ENCODE peak calls at places on chromosomes 12 and 14, in five cellular contexts. One of them, this sample, is unnamed.
A peak's percentile ranks its signal among the peaks of the same experiment; 100 is the strongest.

GRCh38 chr12:28222959-28223662 is 32.9 kb downstream of the CCDC91 start:
- DNase-seq in esophagus squamous epithelium: no peak
- DNase-seq in cardiac fibroblast: no peak
- DNase-seq in HCT116: no peak
- DNase-seq in nephron progenitor cell: no peak
- DNase-seq in this sample: no peak

GRCh38 chr14:70658899-70659298 is 17.2 kb downstream of the TTC9 start:
- DNase-seq in esophagus squamous epithelium: no peak
- DNase-seq in cardiac fibroblast: no peak
- DNase-seq in HCT116: no peak
- DNase-seq in nephron progenitor cell: no peak
- DNase-seq in this sample: no peak

GRCh38 chr12:113112043-113112899 is 23.3 kb downstream of the RASAL1 start:
- DNase-seq in esophagus squamous epithelium: no peak
- DNase-seq in cardiac fibroblast: no peak
- DNase-seq in HCT116: no peak
- DNase-seq in nephron progenitor cell: no peak
- DNase-seq in this sample: no peak

GRCh38 chr12:51183349-51183748 is 10.4 kb upstream of the TFCP2 start:
- DNase-seq in esophagus squamous epithelium: no peak
- DNase-seq in cardiac fibroblast: no peak
- DNase-seq in HCT116: no peak
- DNase-seq in nephron progenitor cell: no peak
- DNase-seq in this sample: no peak

GRCh38 chr12:22525426-22525825 is 18.9 kb downstream of the C2CD5 start:
- DNase-seq in esophagus squamous epithelium: no peak
- DNase-seq in cardiac fibroblast: peak; percentile 62
- DNase-seq in HCT116: no peak
- DNase-seq in nephron progenitor cell: no peak
- DNase-seq in this sample: no peak

GRCh38 chr12:89752331-89752730 is 43.7 kb upstream of the ATP2B1 start:
- DNase-seq in esophagus squamous epithelium: no peak
- DNase-seq in cardiac fibroblast: no peak
- DNase-seq in HCT116: no peak
- DNase-seq in nephron progenitor cell: no peak
- DNase-seq in this sample: no peak

GRCh38 chr14:54669759-54670630 is 103.1 kb downstream of the SAMD4A start:
- DNase-seq in esophagus squamous epithelium: no peak
- DNase-seq in cardiac fibroblast: peak; percentile 74
- DNase-seq in HCT116: no peak
- DNase-seq in nephron progenitor cell: no peak
- DNase-seq in this sample: no peak

GRCh38 chr12:57734586-57734985 is 4.0 kb downstream of the AGAP2 start:
- DNase-seq in esophagus squamous epithelium: no peak
- DNase-seq in cardiac fibroblast: no peak
- DNase-seq in HCT116: no peak
- DNase-seq in nephron progenitor cell: no peak
- DNase-seq in this sample: no peak

GRCh38 chr14:60723218-60724079 is 702 bp downstream of the SIX4 start:
- DNase-seq in esophagus squamous epithelium: no peak
- DNase-seq in cardiac fibroblast: peak; percentile 62
- DNase-seq in HCT116: no peak
- DNase-seq in nephron progenitor cell: peak; percentile 64
- DNase-seq in this sample: no peak

GRCh38 chr14:42141328-42141727 is 534.7 kb downstream of the LRFN5 start:
- DNase-seq in esophagus squamous epithelium: no peak
- DNase-seq in cardiac fibroblast: no peak
- DNase-seq in HCT116: no peak
- DNase-seq in nephron progenitor cell: no peak
- DNase-seq in this sample: no peak

GRCh38 chr14:59428581-59429012 is 36.6 kb downstream of the GPR135 start:
- DNase-seq in esophagus squamous epithelium: no peak
- DNase-seq in cardiac fibroblast: peak; percentile 92
- DNase-seq in HCT116: no peak
- DNase-seq in nephron progenitor cell: no peak
- DNase-seq in this sample: no peak

GRCh38 chr14:100126401-100126800 is 33.0 kb downstream of the DEGS2 start:
- DNase-seq in esophagus squamous epithelium: no peak
- DNase-seq in cardiac fibroblast: no peak
- DNase-seq in HCT116: no peak
- DNase-seq in nephron progenitor cell: no peak
- DNase-seq in this sample: no peak

GRCh38 chr12:57845478-57846284 is 848 bp downstream of the CTDSP2 start:
- DNase-seq in esophagus squamous epithelium: no peak
- DNase-seq in cardiac fibroblast: peak; percentile 57
- DNase-seq in HCT116: no peak
- DNase-seq in nephron progenitor cell: peak; percentile 79
- DNase-seq in this sample: no peak

GRCh38 chr12:130954544-130954831 is 781 bp downstream of the ADGRD1 start:
- DNase-seq in esophagus squamous epithelium: no peak
- DNase-seq in cardiac fibroblast: no peak
- DNase-seq in HCT116: no peak
- DNase-seq in nephron progenitor cell: no peak
- DNase-seq in this sample: no peak

GRCh38 chr14:80543211-80543610 is 331.9 kb upstream of the DIO2 start:
- DNase-seq in esophagus squamous epithelium: no peak
- DNase-seq in cardiac fibroblast: no peak
- DNase-seq in HCT116: no peak
- DNase-seq in nephron progenitor cell: no peak
- DNase-seq in this sample: no peak

GRCh38 chr12:88242939-88243338 is 100.8 kb downstream of the TMTC3 start:
- DNase-seq in esophagus squamous epithelium: no peak
- DNase-seq in cardiac fibroblast: no peak
- DNase-seq in HCT116: no peak
- DNase-seq in nephron progenitor cell: no peak
- DNase-seq in this sample: no peak

GRCh38 chr14:54446201-54446693 is 5.1 kb upstream of the CNIH1 start:
- DNase-seq in esophagus squamous epithelium: no peak
- DNase-seq in cardiac fibroblast: peak; percentile 31
- DNase-seq in HCT116: no peak
- DNase-seq in nephron progenitor cell: no peak
- DNase-seq in this sample: no peak

GRCh38 chr12:94126067-94126466 is 22.3 kb upstream of the PLXNC1 start:
- DNase-seq in esophagus squamous epithelium: no peak
- DNase-seq in cardiac fibroblast: no peak
- DNase-seq in HCT116: no peak
- DNase-seq in nephron progenitor cell: no peak
- DNase-seq in this sample: no peak

GRCh38 chr12:27592548-27592947 is 68.5 kb downstream of the PPFIBP1 start:
- DNase-seq in esophagus squamous epithelium: no peak
- DNase-seq in cardiac fibroblast: peak; percentile 88
- DNase-seq in HCT116: no peak
- DNase-seq in nephron progenitor cell: no peak
- DNase-seq in this sample: no peak

GRCh38 chr12:1362143-1362542 is 232.2 kb downstream of the FBXL14 start:
- DNase-seq in esophagus squamous epithelium: no peak
- DNase-seq in cardiac fibroblast: no peak
- DNase-seq in HCT116: no peak
- DNase-seq in nephron progenitor cell: no peak
- DNase-seq in this sample: no peak

GRCh38 chr12:18296909-18297280 is 35.6 kb downstream of the PIK3C2G start:
- DNase-seq in esophagus squamous epithelium: no peak
- DNase-seq in cardiac fibroblast: peak; percentile 13
- DNase-seq in HCT116: no peak
- DNase-seq in nephron progenitor cell: no peak
- DNase-seq in this sample: no peak

GRCh38 chr12:53381739-53382630 is 2.0 kb downstream of the SP1 start:
- DNase-seq in esophagus squamous epithelium: no peak
- DNase-seq in cardiac fibroblast: peak; percentile 85
- DNase-seq in HCT116: no peak
- DNase-seq in nephron progenitor cell: peak; percentile 29
- DNase-seq in this sample: no peak
- TF ChIP-seq CTCF in esophagus squamous epithelium: peak; percentile 44
- TF ChIP-seq CTCF in cardiac fibroblast: peak; percentile 39
- TF ChIP-seq CTCF in HCT116: peak; percentile 70
- TF ChIP-seq CTCF in nephron progenitor cell: peak; percentile 15
- TF ChIP-seq CTCF in this sample: peak; percentile 56

GRCh38 chr12:54601841-54602240 is 13.4 kb upstream of the PPP1R1A start:
- DNase-seq in esophagus squamous epithelium: no peak
- DNase-seq in cardiac fibroblast: peak; percentile 41
- DNase-seq in HCT116: no peak
- DNase-seq in nephron progenitor cell: no peak
- DNase-seq in this sample: no peak
- TF ChIP-seq CTCF in esophagus squamous epithelium: no peak
- TF ChIP-seq CTCF in cardiac fibroblast: no peak
- TF ChIP-seq CTCF in HCT116: no peak
- TF ChIP-seq CTCF in nephron progenitor cell: no peak
- TF ChIP-seq CTCF in this sample: no peak

GRCh38 chr14:36105401-36105800 is 71.1 kb downstream of the PTCSC3 start:
- DNase-seq in esophagus squamous epithelium: no peak
- DNase-seq in cardiac fibroblast: no peak
- DNase-seq in HCT116: peak; percentile 40
- DNase-seq in nephron progenitor cell: peak; percentile 28
- DNase-seq in this sample: no peak
- TF ChIP-seq CTCF in esophagus squamous epithelium: no peak
- TF ChIP-seq CTCF in cardiac fibroblast: no peak
- TF ChIP-seq CTCF in HCT116: peak; percentile 60
- TF ChIP-seq CTCF in nephron progenitor cell: peak; percentile 51
- TF ChIP-seq CTCF in this sample: peak; percentile 37

GRCh38 chr14:103101964-103102688 is 7.6 kb downstream of the EXOC3L4 start:
- DNase-seq in esophagus squamous epithelium: no peak
- DNase-seq in cardiac fibroblast: no peak
- DNase-seq in HCT116: no peak
- DNase-seq in nephron progenitor cell: no peak
- DNase-seq in this sample: no peak

GRCh38 chr14:103104654-103105511 is 10.4 kb downstream of the EXOC3L4 start:
- DNase-seq in esophagus squamous epithelium: no peak
- DNase-seq in cardiac fibroblast: peak; percentile 47
- DNase-seq in HCT116: no peak
- DNase-seq in nephron progenitor cell: peak; percentile 85
- DNase-seq in this sample: no peak

GRCh38 chr14:103102689-103103260 is 8.2 kb downstream of the EXOC3L4 start:
- DNase-seq in esophagus squamous epithelium: no peak
- DNase-seq in cardiac fibroblast: no peak
- DNase-seq in HCT116: no peak
- DNase-seq in nephron progenitor cell: no peak
- DNase-seq in this sample: no peak

GRCh38 chr14:103104389-103104653 is 9.8 kb downstream of the EXOC3L4 start:
- DNase-seq in esophagus squamous epithelium: no peak
- DNase-seq in cardiac fibroblast: no peak
- DNase-seq in HCT116: no peak
- DNase-seq in nephron progenitor cell: no peak
- DNase-seq in this sample: no peak

DNA sequence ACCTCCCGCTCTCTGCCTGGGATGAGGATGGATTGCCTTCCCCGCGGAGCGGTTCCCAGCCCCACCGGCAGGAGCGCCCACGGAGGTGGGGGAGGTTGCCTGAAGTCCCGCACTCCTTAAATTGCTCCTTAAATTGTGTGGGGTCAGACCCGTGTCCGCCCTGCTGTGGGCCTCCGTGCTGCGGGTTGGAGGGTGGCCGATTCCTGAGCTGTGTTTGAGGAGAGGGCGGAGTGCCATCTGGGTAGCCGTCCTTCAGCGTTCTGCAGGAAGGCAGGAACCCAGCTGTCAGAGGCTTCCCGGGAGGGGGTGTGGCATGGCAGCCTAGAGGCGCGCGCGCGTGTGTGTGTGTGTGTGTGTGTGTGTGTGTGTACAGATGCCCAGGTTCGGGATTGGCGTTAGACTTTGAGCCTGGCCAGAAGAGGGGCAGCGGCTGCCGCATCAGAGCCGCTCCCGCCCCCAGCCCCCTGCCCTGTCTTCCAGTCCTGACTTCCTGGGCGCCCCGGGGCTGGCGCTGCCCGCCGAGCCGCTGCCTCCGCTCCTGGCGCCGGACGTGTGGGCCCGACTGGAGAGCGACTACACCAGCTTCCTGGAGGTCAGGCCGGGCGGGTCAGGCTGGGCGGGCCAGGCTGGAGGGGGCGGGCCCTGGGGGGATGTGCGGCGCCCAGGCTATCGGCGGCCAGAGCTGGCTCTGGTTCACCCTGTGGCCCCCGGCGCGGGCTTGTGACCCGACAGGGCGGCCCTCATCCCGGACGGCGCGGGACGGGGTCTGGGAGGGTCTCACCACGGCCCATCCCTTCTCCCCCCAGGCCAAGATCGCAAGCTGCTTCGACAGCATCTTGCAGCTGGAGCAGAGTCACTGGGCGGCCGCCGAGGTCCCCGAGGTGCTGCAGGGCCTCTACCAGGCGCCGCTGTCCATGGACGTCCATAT is 9.2 kb downstream of the EXOC3L4 start:
- DNase-seq in esophagus squamous epithelium: no peak
- DNase-seq in cardiac fibroblast: peak; percentile 50
- DNase-seq in HCT116: no peak
- DNase-seq in nephron progenitor cell: no peak
- DNase-seq in this sample: peak; percentile 62
- TF ChIP-seq CTCF in esophagus squamous epithelium: peak; percentile 8
- TF ChIP-seq CTCF in cardiac fibroblast: peak; percentile 30
- TF ChIP-seq CTCF in HCT116: no peak
- TF ChIP-seq CTCF in nephron progenitor cell: no peak
- TF ChIP-seq CTCF in this sample: no peak

DNA sequence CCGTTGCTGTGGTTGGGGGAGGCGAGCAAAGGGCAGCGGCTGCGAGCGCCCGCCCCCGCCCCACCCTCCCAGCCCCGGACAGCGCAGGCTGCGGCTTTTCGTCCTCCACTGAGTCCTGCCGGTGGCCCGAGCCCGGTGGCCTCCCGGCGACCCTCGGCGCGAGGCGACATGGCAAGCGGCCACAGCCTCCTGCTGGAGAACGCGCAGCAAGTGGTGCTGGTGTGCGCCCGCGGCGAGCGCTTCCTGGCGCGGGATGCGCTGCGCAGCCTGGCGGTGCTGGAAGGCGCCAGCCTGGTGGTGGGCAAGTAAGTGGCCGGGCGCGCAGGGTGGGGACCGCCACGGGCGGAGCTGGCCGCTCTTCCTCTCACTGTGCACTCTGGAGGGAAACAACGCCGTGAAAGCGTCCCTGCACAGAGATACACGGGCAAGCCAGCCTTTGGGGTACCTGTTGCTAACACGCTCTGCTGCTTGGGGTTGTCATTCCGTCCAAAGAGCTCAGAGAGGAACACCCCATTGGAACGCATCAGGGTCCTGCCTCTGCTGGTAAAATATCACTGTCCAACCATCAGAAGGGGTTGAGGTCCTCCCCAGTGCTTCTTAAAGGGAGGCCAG is at the start of gene AMDHD1:
- DNase-seq in esophagus squamous epithelium: no peak
- DNase-seq in cardiac fibroblast: peak; percentile 45
- DNase-seq in HCT116: peak; percentile 40
- DNase-seq in nephron progenitor cell: peak; percentile 77
- DNase-seq in this sample: peak; percentile 6
- TF ChIP-seq CTCF in esophagus squamous epithelium: peak; percentile 37
- TF ChIP-seq CTCF in cardiac fibroblast: no peak
- TF ChIP-seq CTCF in HCT116: peak; percentile 31
- TF ChIP-seq CTCF in nephron progenitor cell: no peak
- TF ChIP-seq CTCF in this sample: peak; percentile 34